ENCODE peak calls at places on chromosomes 4 and X, in seven cellular contexts. T is BE2C, B is fibroblast of pulmonary artery, I is IMR-90, U is lung, C is right cardiac atrium, F is heart right ventricle. P is an unnamed sample.

GRCh38 chrX:150848914-150849365 is 49.5 kb downstream of the CD99L2 start:
- DNase-seq in T (no peak), U (peak; percentile 42), B (no peak), C (no peak), I (no peak), F (no peak), P (no peak)

GRCh38 chr4:183347586-183347985 is 25.4 kb upstream of the CLDN24 start:
- DNase-seq in C (no peak), B (peak; percentile 53), F (no peak), T (no peak), I (peak; percentile 50), U (no peak), P (no peak)

GRCh38 chr4:77347341-77347740 is 190.3 kb downstream of the CCNG2 start:
- DNase-seq in B (no peak), I (no peak), F (no peak), U (no peak), T (no peak), C (no peak), P (no peak)

GRCh38 chr4:152265149-152265621 is 270.7 kb downstream of the FBXW7 start:
- DNase-seq in F (no peak), T (no peak), U (no peak), I (peak; percentile 92), C (no peak), B (peak; percentile 87), P (no peak)

GRCh38 chr4:141215030-141215429 is 5.7 kb upstream of the ZNF330 start:
- DNase-seq in T (no peak), C (no peak), F (no peak), B (peak; percentile 14), I (no peak), U (no peak), P (no peak)

GRCh38 chr4:31674313-31674947 is 954.3 kb downstream of the PCDH7 start:
- DNase-seq in T (peak; percentile 12), F (no peak), I (peak; percentile 8), C (no peak), U (no peak), B (peak; percentile 48), P (peak; percentile 10)

GRCh38 chrX:140608111-140608510 is 101.4 kb upstream of the LINC00632 start:
- DNase-seq in F (no peak), I (no peak), T (no peak), B (no peak), C (no peak), U (no peak), P (no peak)

GRCh38 chr4:105208556-105208955 is 61.9 kb downstream of the TET2 start:
- DNase-seq in C (no peak), I (no peak), B (no peak), F (no peak), T (no peak), U (no peak), P (no peak)

GRCh38 chr4:2399631-2400190 is 18.7 kb downstream of the ZFYVE28 start:
- DNase-seq in B (no peak), F (no peak), U (no peak), C (no peak), T (no peak), I (no peak), P (no peak)

GRCh38 chr4:7909966-7910720 is 29.5 kb downstream of the AFAP1 start:
- DNase-seq in B (peak; percentile 82), I (peak; percentile 65), T (no peak), F (no peak), C (no peak), U (no peak), P (no peak)

GRCh38 chr4:15037923-15038541 is 35.8 kb downstream of the CPEB2 start:
- DNase-seq in C (no peak), U (no peak), T (no peak), I (peak; percentile 22), B (peak; percentile 31), F (no peak), P (no peak)

GRCh38 chr4:15551740-15552446 is 82.2 kb downstream of the CC2D2A start:
- DNase-seq in F (no peak), C (no peak), T (no peak), B (no peak), U (no peak), I (no peak), P (no peak)

GRCh38 chr4:123299212-123299651 is 97.4 kb upstream of the SPRY1 start:
- DNase-seq in C (no peak), I (peak; percentile 84), F (no peak), B (peak; percentile 92), U (no peak), T (no peak), P (no peak)

GRCh38 chr4:147822128-147822527 is 90.2 kb downstream of the ARHGAP10 start:
- DNase-seq in U (peak; percentile 87), I (peak; percentile 79), B (peak; percentile 97), C (peak; percentile 94), F (peak; percentile 84), T (peak; percentile 26), P (peak; percentile 92)

DNA sequence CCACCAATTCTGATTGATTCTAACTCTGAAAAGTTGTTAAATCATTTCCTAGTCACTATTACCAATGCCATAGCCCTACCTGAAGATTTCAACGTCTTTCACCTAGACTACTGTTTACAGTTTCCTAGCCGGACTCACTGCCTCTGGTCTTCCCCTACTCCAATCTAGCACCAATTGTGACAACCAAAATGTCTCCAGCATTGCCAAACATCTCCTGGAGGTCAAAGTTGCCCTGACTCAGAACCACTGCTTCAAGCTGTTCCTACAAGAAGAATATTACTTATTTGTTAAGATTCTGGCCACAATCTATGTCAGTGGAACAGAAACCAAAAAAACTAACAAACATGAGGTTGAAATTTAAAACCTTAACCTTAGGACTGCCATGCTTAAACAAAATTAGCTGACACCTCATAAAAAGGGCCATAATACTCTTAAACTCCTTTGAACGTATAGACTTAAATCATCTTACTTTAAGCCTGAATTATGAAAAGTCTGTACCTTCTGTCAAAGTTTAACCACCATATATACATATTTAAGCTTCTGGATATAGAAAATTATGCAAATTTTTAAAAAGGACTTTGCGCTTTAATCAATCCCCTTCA is 2.1 kb downstream of the PDS5A start:
- DNase-seq in I (peak; percentile 86), T (no peak), F (no peak), B (peak; percentile 48), U (no peak), C (no peak), P (no peak)
- H3K4me3 ChIP-seq in I (no peak overlapping the region), T (peak overlapping the region; percentile 90), F (no peak overlapping the region), B (peak overlapping the region; percentile 88), U (no peak overlapping the region), C (peak overlapping the region; percentile 98), P (peak overlapping the region; percentile 61)

GRCh38 chrX:153688071-153688470 is 345 bp downstream of the SLC6A8 start:
- DNase-seq in I (no peak), C (no peak), U (no peak), F (no peak), T (no peak), B (no peak), P (no peak)
- H3K4me3 ChIP-seq in I (peak overlapping the region; percentile 38), C (peak overlapping the region; percentile 82), U (peak overlapping the region; percentile 2), F (no peak overlapping the region), T (no peak overlapping the region), B (no peak overlapping the region), P (no peak overlapping the region)

GRCh38 chr4:113146876-113147358 is 97.5 kb downstream of the ANK2 start:
- DNase-seq in I (no peak), T (no peak), B (no peak), C (peak; percentile 47), U (no peak), F (no peak), P (peak; percentile 51)

GRCh38 chr4:113145519-113146291 is 96.3 kb downstream of the ANK2 start:
- DNase-seq in I (no peak), C (peak; percentile 51), U (no peak), F (peak; percentile 44), T (peak; percentile 17), B (no peak), P (no peak)

GRCh38 chr4:113145147-113145518 is 95.7 kb downstream of the ANK2 start:
- DNase-seq in F (no peak), C (no peak), U (no peak), B (no peak), T (no peak), I (no peak), P (no peak)

GRCh38 chr4:113148925-113149324 is 99.5 kb downstream of the ANK2 start:
- DNase-seq in F (no peak), C (no peak), T (no peak), I (no peak), B (no peak), U (no peak), P (no peak)

GRCh38 chr4:113147498-113148231 is 98.2 kb downstream of the ANK2 start:
- DNase-seq in B (no peak), F (no peak), C (no peak), T (no peak), I (no peak), U (no peak), P (no peak)
- H3K4me3 ChIP-seq in B (no peak overlapping the region), F (peak overlapping the region; percentile 54), C (peak overlapping the region; percentile 74), T (no peak overlapping the region), I (no peak overlapping the region), U (no peak overlapping the region), P (no peak overlapping the region)

GRCh38 chrX:1336331-1337143 is at the start of gene IL3RA:
- DNase-seq in C (peak; percentile 56), F (peak; percentile 58), B (peak; percentile 29), U (peak; percentile 49), I (no peak), T (no peak), P (peak; percentile 44)
- H3K4me3 ChIP-seq in C (peak within 1 kb of the TSS; percentile 58), F (peak within 1 kb of the TSS; percentile 61), B (no peak within 1 kb of the TSS), U (peak within 1 kb of the TSS; percentile 25), I (no peak within 1 kb of the TSS), T (no peak within 1 kb of the TSS), P (peak within 1 kb of the TSS; percentile 25)

DNA sequence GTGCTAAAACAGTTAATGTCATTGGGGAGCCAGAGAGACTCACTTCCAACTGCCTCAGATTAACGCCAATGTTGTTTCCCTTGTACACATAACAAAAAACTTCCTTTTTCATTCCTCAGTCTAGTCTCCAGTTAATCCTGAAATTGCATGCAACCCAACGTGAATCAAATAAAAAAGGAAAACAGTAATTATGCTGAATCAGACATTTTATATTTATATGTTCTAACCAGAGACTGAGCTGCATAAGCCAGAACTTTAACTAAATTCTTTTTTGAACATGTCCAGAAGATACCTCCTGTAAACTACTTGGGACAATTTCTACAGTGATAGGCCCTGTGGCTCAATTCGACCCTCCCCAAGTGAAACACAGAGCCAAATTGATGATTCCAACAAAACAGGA is 4.7 kb downstream of the GPC4 start:
- DNase-seq in T (no peak), B (no peak), I (no peak), C (no peak), U (no peak), F (no peak), P (no peak)
- H3K4me3 ChIP-seq in T (no peak overlapping the region), B (no peak overlapping the region), I (no peak overlapping the region), C (no peak overlapping the region), U (no peak overlapping the region), F (no peak overlapping the region), P (no peak overlapping the region)

GRCh38 chrX:120752431-120753128 is 122.7 kb upstream of the C1GALT1C1 start:
- DNase-seq in U (no peak), B (no peak), F (no peak), T (no peak), C (no peak), I (no peak), P (no peak)

GRCh38 chrX:120759685-120760084 is 116.0 kb downstream of the CT47B1 start:
- DNase-seq in F (no peak), I (no peak), C (no peak), U (no peak), B (no peak), T (no peak), P (no peak)

GRCh38 chrX:120751683-120752082 is 121.8 kb upstream of the C1GALT1C1 start:
- DNase-seq in U (no peak), B (no peak), I (no peak), C (no peak), T (no peak), F (no peak), P (no peak)

GRCh38 chrX:120753413-120754251 is 122.0 kb downstream of the CT47B1 start:
- DNase-seq in C (no peak), U (no peak), T (no peak), F (no peak), B (no peak), I (no peak), P (no peak)

GRCh38 chrX:120755066-120755846 is 120.4 kb downstream of the CT47B1 start:
- DNase-seq in F (no peak), T (no peak), C (no peak), U (no peak), I (no peak), B (no peak), P (peak; percentile 23)
- H3K4me3 ChIP-seq in F (no peak overlapping the region), T (no peak overlapping the region), C (no peak overlapping the region), U (no peak overlapping the region), I (no peak overlapping the region), B (no peak overlapping the region), P (no peak overlapping the region)